ENCODE peak calls at places on chromosome 2, in five cellular contexts. Y, H, L, X and V are unnamed samples. For H3K36me3 and H3K4me1, the result is how much of the 10 kb centered on the place peaks cover.

GRCh38 chr2:46679761-46680160 is 200.4 kb downstream of the TMEM247 start:
- DNase-seq in H (no peak), L (no peak), X (no peak), Y (no peak), V (no peak)

GRCh38 chr2:233803994-233804393 is 25.9 kb downstream of the MROH2A start:
- DNase-seq in H (no peak), L (no peak), X (no peak), Y (no peak), V (no peak)

GRCh38 chr2:43370705-43371104 is 144.3 kb upstream of the ZFP36L2 start:
- DNase-seq in X (no peak), Y (peak), H (no peak), L (no peak), V (no peak)

GRCh38 chr2:56449449-56449860 is 265.7 kb downstream of the CCDC85A start:
- DNase-seq in X (no peak), Y (no peak), H (no peak), L (no peak), V (no peak)

GRCh38 chr2:44983836-44984604 is 25.2 kb downstream of the SIX2 start:
- DNase-seq in H (no peak), X (no peak), L (peak), Y (no peak), V (no peak)

GRCh38 chr2:239193925-239194687 is 206.7 kb downstream of the HDAC4 start:
- DNase-seq in X (peak), H (no peak), Y (no peak), L (peak), V (no peak)

GRCh38 chr2:61707984-61708852 is 145.6 kb downstream of the FAM161A start:
- DNase-seq in X (no peak), Y (peak), H (no peak), L (no peak), V (peak)

GRCh38 chr2:68562934-68563333 is 80.4 kb upstream of the PROKR1 start:
- DNase-seq in H (no peak), Y (no peak), L (no peak), X (no peak), V (no peak)

GRCh38 chr2:12050381-12050780 is 303.9 kb downstream of the LPIN1 start:
- DNase-seq in X (no peak), L (no peak), H (no peak), Y (no peak), V (no peak)

GRCh38 chr2:3312576-3313345 is 64.9 kb downstream of the EIPR1 start:
- DNase-seq in Y (no peak), H (no peak), L (no peak), X (no peak), V (peak)

GRCh38 chr2:157304811-157305712 is 20.6 kb downstream of the ERMN start:
- DNase-seq in X (no peak), Y (no peak), H (no peak), L (no peak), V (no peak)

GRCh38 chr2:219687266-219687665 is 59.8 kb downstream of the SLC4A3 start:
- DNase-seq in Y (no peak), X (no peak), L (no peak), H (no peak), V (no peak)

GRCh38 chr2:231483398-231484329 is 19.4 kb upstream of the NCL start:
- DNase-seq in Y (no peak), L (no peak), X (no peak), H (peak), V (peak)

GRCh38 chr2:53252115-53252514 is 515.5 kb upstream of the CHAC2 start:
- DNase-seq in H (no peak), X (no peak), L (no peak), Y (no peak), V (no peak)

GRCh38 chr2:26970928-26971627 is 641 bp downstream of the MAPRE3 start:
- DNase-seq in Y (peak), H (peak), L (peak), X (peak), V (no peak)

GRCh38 chr2:28080911-28081310 is 190.4 kb downstream of the BABAM2 start:
- DNase-seq in X (no peak), Y (peak), L (no peak), H (no peak), V (no peak)

GRCh38 chr2:70688427-70688826 is 79.6 kb downstream of the ADD2 start:
- DNase-seq in X (no peak), H (no peak), L (no peak), Y (no peak), V (no peak)

GRCh38 chr2:7014201-7014640 is 97.0 kb downstream of the RNF144A start:
- DNase-seq in L (no peak), H (peak), X (no peak), Y (no peak), V (peak)

GRCh38 chr2:26312471-26312870 is 33.5 kb upstream of the SELENOI start:
- DNase-seq in X (no peak), L (no peak), Y (no peak), H (no peak), V (no peak)

DNA sequence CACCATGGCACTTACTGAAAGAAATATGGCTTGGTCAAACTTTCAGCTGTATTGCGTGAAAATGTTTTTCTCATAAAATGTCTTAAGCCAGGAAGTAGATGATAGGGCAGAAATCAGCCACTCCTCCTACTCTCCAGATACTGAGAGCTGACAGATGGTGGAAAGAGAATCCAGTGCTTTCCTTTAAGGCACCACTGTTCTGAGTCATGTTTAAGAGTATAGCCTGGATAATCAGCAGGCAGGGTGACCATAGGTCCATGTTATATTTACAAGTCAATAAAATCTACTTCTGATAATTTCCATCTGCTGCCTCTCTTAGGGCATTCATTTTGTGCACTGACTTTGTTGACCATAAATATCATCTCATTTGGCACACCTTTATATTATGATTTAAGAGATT is 21.9 kb downstream of the ARPC2 start:
- DNase-seq in L (no peak), H (no peak), Y (no peak), X (no peak), V (no peak)
- H3K36me3 ChIP-seq in L (half or more), H (half or more), Y (under half), X (half or more), V (half or more)

DNA sequence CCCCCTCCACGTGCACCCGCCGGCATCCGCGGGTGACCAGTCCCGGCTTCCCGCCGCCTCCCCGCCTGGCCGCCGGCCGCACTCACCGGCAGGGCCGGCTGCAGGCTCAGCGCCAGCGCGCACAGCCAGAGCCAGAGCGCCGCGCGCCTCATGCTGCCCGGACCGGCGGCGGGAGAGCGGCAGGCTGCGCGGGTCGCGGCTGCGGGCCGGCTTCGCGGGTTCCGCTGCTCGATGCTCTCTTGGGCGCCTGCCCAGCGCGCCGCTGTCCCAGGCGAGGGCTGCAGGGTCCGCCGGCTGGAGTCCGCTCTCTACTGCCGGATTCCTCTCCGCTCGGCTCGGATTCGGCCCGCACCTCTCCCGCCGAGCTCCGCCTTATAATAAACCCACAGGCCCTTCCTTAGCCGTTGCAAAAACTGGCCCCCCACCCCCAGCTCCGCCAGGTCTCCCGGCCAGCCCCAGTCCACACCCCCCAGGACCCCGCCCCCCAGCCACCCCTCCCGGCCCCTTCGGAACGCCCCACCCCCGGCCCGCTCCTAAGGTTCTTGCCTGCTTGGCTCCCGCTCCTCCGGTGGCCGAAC is at the start of gene SDC1:
- DNase-seq in L (peak), H (no peak), X (no peak), Y (peak), V (no peak)
- H3K4me1 ChIP-seq in L (under half), H (under half), X (under half), Y (under half), V (under half)

GRCh38 chr2:237384672-237385020 is 29.3 kb downstream of the COL6A3 start:
- DNase-seq in H (no peak), X (no peak), L (no peak), Y (no peak), V (no peak)

GRCh38 chr2:237379636-237380035 is 34.3 kb downstream of the COL6A3 start:
- DNase-seq in H (no peak), X (no peak), Y (no peak), L (no peak), V (no peak)

GRCh38 chr2:237383991-237384671 is 29.8 kb downstream of the COL6A3 start:
- DNase-seq in X (no peak), Y (no peak), H (no peak), L (no peak), V (no peak)

GRCh38 chr2:237378650-237379049 is 35.3 kb downstream of the COL6A3 start:
- DNase-seq in H (no peak), X (no peak), Y (no peak), L (no peak), V (no peak)

DNA sequence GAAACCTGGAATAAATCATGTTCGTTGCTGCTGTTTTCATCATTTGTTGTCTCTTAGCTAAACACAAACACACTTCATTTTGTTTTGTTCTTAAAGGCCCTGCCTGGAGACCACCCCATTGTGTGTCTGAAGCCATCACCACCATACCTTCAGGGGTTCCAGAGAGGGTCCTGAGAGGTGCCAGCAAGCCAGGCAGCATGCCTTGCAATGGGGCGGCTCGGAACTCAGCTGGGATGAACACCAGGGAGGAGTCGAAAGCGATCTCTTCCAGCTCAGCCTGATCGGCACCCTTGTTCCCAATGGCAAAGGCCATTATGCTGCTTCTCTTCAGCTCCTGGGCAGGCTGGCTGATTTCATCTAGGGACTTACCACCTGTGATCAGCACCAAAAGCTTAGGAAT is 33.2 kb downstream of the COL6A3 start:
- DNase-seq in Y (no peak), X (no peak), L (no peak), H (no peak), V (no peak)
- H3K36me3 ChIP-seq in Y (under half), X (under half), L (under half), H (under half), V (under half)

GRCh38 chr2:152464853-152465470 is 130.0 kb downstream of the FMNL2 start:
- DNase-seq in H (no peak), Y (no peak), L (no peak), X (no peak), V (no peak)
- H3K4me1 ChIP-seq in H (under half), Y (under half), L (under half), X (under half), V (under half)

GRCh38 chr2:10794891-10795290 is 17.7 kb downstream of the PDIA6 start:
- DNase-seq in L (no peak), X (no peak), Y (no peak), H (no peak), V (no peak)

GRCh38 chr2:10800163-10800562 is 12.4 kb downstream of the PDIA6 start:
- DNase-seq in H (no peak), L (no peak), Y (no peak), X (no peak), V (no peak)

GRCh38 chr2:10795508-10796046 is 17.0 kb downstream of the PDIA6 start:
- DNase-seq in H (no peak), Y (no peak), L (no peak), X (no peak), V (no peak)

GRCh38 chr2:10798783-10799182 is 13.8 kb downstream of the PDIA6 start:
- DNase-seq in H (no peak), Y (no peak), L (no peak), X (no peak), V (no peak)

DNA sequence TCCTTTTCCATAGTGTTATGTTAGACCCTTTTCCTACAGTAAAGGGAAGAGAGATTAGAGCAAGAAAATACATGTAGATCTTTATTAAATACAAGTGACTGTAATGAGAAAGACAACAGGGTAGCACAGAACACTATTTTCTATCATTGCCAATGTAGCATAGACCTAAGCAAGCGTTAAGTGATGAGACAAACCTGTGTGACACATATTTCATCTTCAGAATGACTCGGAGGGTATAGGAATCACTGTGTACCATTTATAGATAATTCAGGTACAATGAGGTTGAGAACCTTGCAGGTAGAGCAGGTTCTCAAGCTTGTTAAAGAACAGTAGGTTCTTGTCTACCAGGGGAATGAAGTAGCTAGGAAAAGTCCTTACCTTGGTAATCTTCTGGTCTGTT is 15.9 kb downstream of the PDIA6 start:
- DNase-seq in L (no peak), Y (no peak), H (no peak), X (no peak), V (no peak)
- H3K36me3 ChIP-seq in L (half or more), Y (under half), H (under half), X (half or more), V (half or more)

DNA sequence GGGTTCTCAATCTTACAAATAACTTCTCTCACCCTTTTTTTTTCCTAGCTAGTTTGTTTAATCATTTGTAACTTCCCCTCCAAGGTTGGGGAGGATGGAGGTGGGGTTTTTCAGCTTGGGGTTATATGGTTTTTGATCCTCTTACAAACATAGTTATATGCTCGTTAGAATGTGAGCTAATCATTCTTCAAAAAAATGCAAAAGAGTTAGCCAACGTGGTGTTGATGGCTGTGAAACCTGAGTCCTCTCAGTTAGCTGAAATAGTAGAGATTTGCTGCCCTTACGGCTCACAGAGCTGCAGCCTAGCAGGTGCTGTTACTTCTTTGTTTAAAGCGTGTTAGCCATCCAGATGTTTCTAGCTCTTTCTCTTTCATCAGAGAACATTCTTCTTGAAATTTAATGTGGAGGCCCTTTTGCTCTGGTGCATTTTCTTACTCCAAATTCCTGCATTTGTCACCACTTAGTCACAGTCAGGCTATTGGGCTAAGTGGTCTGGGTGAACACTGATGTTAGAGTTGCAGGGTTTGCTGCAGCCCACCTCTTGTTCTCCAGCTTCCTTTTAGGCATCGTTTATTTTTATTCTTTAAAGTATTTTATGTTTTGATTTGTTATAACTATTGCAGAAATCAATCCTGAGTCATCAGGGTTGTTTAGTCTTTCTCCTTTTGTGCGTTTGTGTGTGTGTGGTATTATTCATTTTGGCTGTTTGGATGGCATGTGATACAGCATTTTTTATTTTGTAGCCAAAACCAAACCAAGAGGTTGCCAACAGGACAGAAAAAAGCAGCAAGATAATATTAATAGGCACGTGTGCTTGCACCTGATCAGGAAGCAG is 41.1 kb downstream of the LIMS1 start:
- DNase-seq in L (no peak), H (no peak), X (no peak), Y (no peak), V (no peak)
- H3K4me1 ChIP-seq in L (under half), H (under half), X (under half), Y (under half), V (under half)

GRCh38 chr2:99403524-99403923 is 66.3 kb downstream of the EIF5B start:
- DNase-seq in X (no peak), Y (no peak), H (no peak), L (no peak), V (no peak)

GRCh38 chr2:99404039-99404799 is 67.0 kb downstream of the EIF5B start:
- DNase-seq in H (no peak), X (no peak), L (no peak), Y (peak), V (no peak)

GRCh38 chr2:99403084-99403483 is 65.9 kb downstream of the EIF5B start:
- DNase-seq in X (no peak), H (no peak), L (no peak), Y (no peak), V (no peak)

GRCh38 chr2:99404800-99405669 is 67.8 kb downstream of the EIF5B start:
- DNase-seq in H (no peak), L (no peak), X (no peak), Y (no peak), V (no peak)

GRCh38 chr2:99406137-99406536 is 68.9 kb downstream of the EIF5B start:
- DNase-seq in L (no peak), X (no peak), Y (no peak), H (no peak), V (no peak)
- H3K36me3 ChIP-seq in L (half or more), X (under half), Y (under half), H (under half), V (half or more)

GRCh38 chr2:235677276-235677788 is 183.5 kb downstream of the AGAP1 start:
- DNase-seq in H (no peak), X (no peak), Y (no peak), L (no peak), V (no peak)
- H3K4me1 ChIP-seq in H (under half), X (under half), Y (under half), L (under half), V (under half)